ENCODE peak calls at places on chromosomes 6 and 20, in nine cellular contexts. O is lower leg skin, W is uterus, Q is sigmoid colon, N is Peyer's patch, Z is IMR-90, E is stomach, C is spleen, S is body of pancreas. Y is an unnamed sample.

GRCh38 chr6:149963212-149963461 is 606 bp upstream of the ULBP1 start:
- DNase-seq in O (no peak), W (no peak), Q (no peak), N (peak; percentile 45), Z (peak; percentile 40), E (no peak), C (no peak), S (peak; percentile 34), Y (no peak)

GRCh38 chr6:25360611-25361010 is 81.4 kb downstream of the CARMIL1 start:
- DNase-seq in O (no peak), W (no peak), Q (no peak), N (no peak), Z (peak; percentile 45), E (no peak), C (no peak), S (no peak), Y (no peak)

GRCh38 chr6:157046776-157047175 is 269.6 kb downstream of the ARID1B start:
- DNase-seq in O (no peak), W (no peak), Q (no peak), N (no peak), Z (peak; percentile 30), E (no peak), C (no peak), S (no peak), Y (no peak)

GRCh38 chr20:47551841-47552240 is 50.2 kb downstream of the NCOA3 start:
- DNase-seq in O (no peak), W (no peak), Q (no peak), N (no peak), Z (no peak), E (no peak), C (no peak), S (peak; percentile 41), Y (no peak)

GRCh38 chr20:48904566-48905321 is 16.8 kb upstream of the ARFGEF2 start:
- DNase-seq in O (peak; percentile 62), W (peak; percentile 56), Q (no peak), N (no peak), Z (peak; percentile 60), E (peak; percentile 67), C (no peak), S (peak; percentile 74), Y (peak; percentile 29)

GRCh38 chr6:137811121-137811911 is 55.7 kb upstream of the TNFAIP3 start:
- DNase-seq in O (peak; percentile 88), W (peak; percentile 59), Q (peak; percentile 88), N (peak; percentile 72), Z (peak; percentile 96), E (peak; percentile 79), C (peak; percentile 93), S (peak; percentile 73), Y (peak; percentile 50)

GRCh38 chr6:46443623-46444022 is 47.6 kb downstream of the RCAN2 start:
- DNase-seq in O (no peak), W (no peak), Q (no peak), N (no peak), Z (no peak), E (no peak), C (no peak), S (no peak), Y (no peak)

GRCh38 chr6:1591243-1591642 is 18.5 kb upstream of the FOXC1 start:
- DNase-seq in O (no peak), W (no peak), Q (no peak), N (no peak), Z (no peak), E (no peak), C (no peak), S (no peak), Y (no peak)

GRCh38 chr6:4008324-4009047 is 70.5 kb downstream of the FAM217A start:
- DNase-seq in O (no peak), W (no peak), Q (no peak), N (no peak), Z (peak; percentile 92), E (no peak), C (no peak), S (no peak), Y (no peak)

GRCh38 chr6:134741193-134741521 is 208.7 kb downstream of the ALDH8A1 start:
- DNase-seq in O (no peak), W (no peak), Q (no peak), N (no peak), Z (no peak), E (no peak), C (no peak), S (no peak), Y (no peak)

GRCh38 chr6:17334265-17334664 is 53.1 kb downstream of the RBM24 start:
- DNase-seq in O (no peak), W (no peak), Q (no peak), N (no peak), Z (peak; percentile 70), E (no peak), C (no peak), S (no peak), Y (no peak)

GRCh38 chr20:2101057-2101934 is at the start of gene STK35:
- DNase-seq in O (no peak), W (peak; percentile 78), Q (peak; percentile 92), N (no peak), Z (no peak), E (no peak), C (no peak), S (peak; percentile 89), Y (peak; percentile 84)

GRCh38 chr6:89610149-89610642 is 28.4 kb downstream of the LYRM2 start:
- DNase-seq in O (peak; percentile 32), W (peak; percentile 46), Q (peak; percentile 79), N (peak; percentile 74), Z (peak; percentile 12), E (peak; percentile 80), C (peak; percentile 91), S (peak; percentile 77), Y (peak; percentile 23)

GRCh38 chr20:7911586-7912330 is 28.5 kb downstream of the HAO1 start:
- DNase-seq in O (no peak), W (no peak), Q (no peak), N (no peak), Z (no peak), E (no peak), C (no peak), S (no peak), Y (no peak)

GRCh38 chr20:64105846-64106434 is 1.4 kb downstream of the NPBWR2 start:
- DNase-seq in O (no peak), W (no peak), Q (no peak), N (no peak), Z (no peak), E (no peak), C (peak; percentile 58), S (peak; percentile 3), Y (peak; percentile 3)

GRCh38 chr6:139457482-139457881 is 83.0 kb upstream of the CITED2 start:
- DNase-seq in O (no peak), W (no peak), Q (no peak), N (no peak), Z (peak; percentile 21), E (no peak), C (no peak), S (no peak), Y (no peak)

GRCh38 chr6:135853227-135853626 is 1.7 kb downstream of the PDE7B start:
- DNase-seq in O (no peak), W (no peak), Q (no peak), N (no peak), Z (peak; percentile 41), E (no peak), C (no peak), S (no peak), Y (no peak)
- TF ChIP-seq CTCF in O (no peak), W (peak; percentile 13), Q (no peak), N (no peak), Z (no peak), E (no peak), C (no peak), S (no peak), Y (no peak)

GRCh38 chr20:3811421-3812258 is 8.7 kb upstream of the AP5S1 start:
- DNase-seq in O (peak; percentile 97), W (peak; percentile 100), Q (peak; percentile 100), N (peak; percentile 99), Z (peak; percentile 99), E (peak; percentile 99), C (peak; percentile 96), S (peak; percentile 100), Y (peak; percentile 96)
- TF ChIP-seq POLR2A in O (no peak), W (peak; percentile 61), Q (peak; percentile 84), N (peak; percentile 56), Z (peak; percentile 64), E (no peak), C (peak; percentile 20), S (no peak), Y (peak; percentile 69)

DNA sequence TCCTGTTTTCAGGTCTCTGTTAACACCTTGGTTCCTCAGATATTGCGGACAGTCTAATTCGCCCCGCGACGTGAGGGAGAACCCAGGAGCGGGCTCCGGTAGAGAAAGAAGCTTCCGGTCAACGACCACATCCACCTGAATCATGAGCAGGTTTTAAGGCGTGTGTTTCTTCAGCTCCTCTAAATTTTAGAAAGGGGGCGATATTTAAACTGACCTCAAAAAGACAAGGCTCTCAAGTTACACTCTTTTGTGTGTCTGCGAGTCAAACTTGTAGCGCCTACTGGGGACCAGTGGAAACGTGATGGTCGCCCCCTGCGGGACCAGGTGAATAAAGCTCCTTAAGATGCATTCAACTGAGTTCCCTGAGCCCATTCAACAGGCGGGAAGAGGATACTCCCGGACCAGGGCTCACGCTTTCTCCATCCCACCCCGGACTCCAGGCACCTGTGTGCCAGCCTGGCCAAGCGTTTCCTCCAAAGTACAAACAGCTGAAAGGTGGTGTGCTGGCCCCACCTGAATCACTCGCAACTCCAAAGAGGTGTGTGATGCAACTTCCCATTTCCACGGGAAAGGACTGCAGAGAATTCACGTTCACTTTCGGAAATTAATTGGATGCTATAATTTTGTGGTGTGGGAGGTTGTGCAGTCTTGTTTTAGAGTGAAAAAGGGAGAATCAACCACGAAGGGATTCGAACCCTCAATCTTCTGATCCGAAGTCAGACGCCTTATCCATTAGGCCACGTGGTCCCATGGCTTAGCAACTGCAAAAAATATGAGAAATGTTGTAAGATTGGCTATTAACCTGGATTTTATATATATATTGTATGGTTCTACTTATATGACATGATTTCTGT is 17.0 kb downstream of the GPX5 start:
- DNase-seq in O (no peak), W (peak; percentile 66), Q (no peak), N (no peak), Z (peak; percentile 91), E (no peak), C (no peak), S (peak; percentile 73), Y (no peak)
- TF ChIP-seq CTCF in O (no peak), W (peak; percentile 62), Q (no peak), N (no peak), Z (peak; percentile 35), E (no peak), C (no peak), S (peak; percentile 48), Y (no peak)

GRCh38 chr6:146805546-146806325 is 207.0 kb downstream of the ADGB start:
- DNase-seq in O (no peak), W (no peak), Q (no peak), N (no peak), Z (no peak), E (no peak), C (no peak), S (no peak), Y (no peak)

DNA sequence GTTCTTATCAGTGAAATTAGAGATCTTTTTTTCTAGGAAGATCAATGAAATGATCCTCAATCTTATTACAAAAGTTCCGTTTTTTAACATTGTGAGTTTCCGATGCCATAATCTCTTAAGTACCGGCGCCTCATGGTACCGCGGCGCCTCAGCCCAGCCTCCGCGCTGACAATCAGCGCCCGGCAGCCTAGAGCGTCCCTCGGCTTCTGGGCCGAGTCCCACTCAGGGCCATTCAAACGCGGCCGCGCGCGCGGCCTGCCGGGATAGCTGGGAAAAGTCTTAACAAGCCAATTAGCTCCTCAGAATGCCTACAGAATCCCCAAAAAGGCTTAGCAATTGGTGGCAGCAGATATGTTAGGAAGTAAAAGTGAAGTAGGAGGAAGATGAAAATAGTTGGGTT is 204.8 kb downstream of the ADGB start:
- DNase-seq in O (no peak), W (no peak), Q (no peak), N (no peak), Z (no peak), E (no peak), C (no peak), S (peak; percentile 41), Y (no peak)
- TF ChIP-seq POLR2A in O (no peak), W (no peak), Q (no peak), N (no peak), Z (no peak), E (no peak), C (no peak), S (no peak), Y (no peak)